ENCODE peak calls at places on chromosomes 5 and 9, in four cellular contexts. T is IMR-90, H is OCI-LY7, G is ascending aorta. X is an unnamed sample.

GRCh38 chr5:158108177-158108576 is 249.2 kb upstream of the CLINT1 start:
- DNase-seq in H (no peak), T (no peak), G (no peak), X (no peak)

GRCh38 chr9:27426717-27427645 is 97.1 kb upstream of the IFNK start:
- DNase-seq in G (no peak), T (peak), H (no peak), X (no peak)

GRCh38 chr5:175385691-175386360 is 58.2 kb downstream of the DRD1 start:
- DNase-seq in G (no peak), H (no peak), T (peak), X (no peak)

GRCh38 chr9:33022755-33023154 is 2.3 kb upstream of the DNAJA1 start:
- DNase-seq in H (no peak), G (no peak), T (no peak), X (no peak)

GRCh38 chr9:81787747-81788632 is 98.6 kb upstream of the TLE1 start:
- DNase-seq in G (peak), T (peak), H (no peak), X (peak)

GRCh38 chr9:91207889-91208651 is 153.6 kb downstream of the AUH start:
- DNase-seq in G (no peak), T (peak), H (peak), X (no peak)

GRCh38 chr5:36205329-36205728 is 36.4 kb downstream of the NADK2 start:
- DNase-seq in H (no peak), T (no peak), G (no peak), X (no peak)

GRCh38 chr5:127567026-127567768 is 49.8 kb downstream of the PRRC1 start:
- DNase-seq in H (no peak), T (no peak), G (no peak), X (no peak)

GRCh38 chr5:145824040-145824439 is 11.1 kb downstream of the PRELID2 start:
- DNase-seq in H (no peak), G (no peak), T (peak), X (no peak)

GRCh38 chr9:86275962-86276361 is 6.4 kb downstream of the ISCA1 start:
- DNase-seq in G (no peak), T (no peak), H (peak), X (peak)

GRCh38 chr5:56812110-56812509 is 3.2 kb upstream of the MAP3K1 start:
- DNase-seq in T (peak), G (no peak), H (peak), X (peak)

GRCh38 chr9:4762889-4763521 is 22.0 kb upstream of the AK3 start:
- DNase-seq in T (no peak), H (no peak), G (peak), X (no peak)
- TF ChIP-seq CTCF in T (no peak), H (no peak), G (no peak), X (peak)

DNA sequence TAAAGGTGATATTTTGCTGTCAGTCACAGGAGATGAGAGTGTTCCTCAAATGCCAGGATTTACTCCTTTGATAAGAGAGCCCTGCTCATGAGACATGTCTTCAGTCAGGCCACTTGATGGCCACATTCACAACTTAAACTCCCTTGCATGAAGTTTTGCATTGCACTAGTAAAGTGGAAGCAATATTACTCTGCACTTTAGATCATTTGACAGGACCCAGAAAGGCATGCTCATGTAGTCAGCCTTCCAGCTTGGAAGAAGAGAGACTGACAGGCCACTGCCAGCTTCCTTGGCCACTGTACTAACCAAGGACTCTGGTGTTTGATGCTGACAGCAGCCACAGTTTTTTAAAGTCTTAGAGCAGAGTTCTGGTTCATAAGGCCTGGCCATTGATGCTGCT is 42.6 kb downstream of the NPR3 start:
- DNase-seq in T (peak), H (no peak), G (no peak), X (peak)
- TF ChIP-seq CTCF in T (peak), H (no peak), G (no peak), X (peak)

GRCh38 chr5:155699385-155699784 is 627.6 kb upstream of the SGCD start:
- DNase-seq in G (no peak), T (no peak), H (no peak), X (no peak)
- TF ChIP-seq CTCF in G (no peak), T (no peak), H (no peak), X (no peak)

GRCh38 chr9:37036237-37037136 is 2.4 kb upstream of the PAX5 start:
- DNase-seq in G (no peak), H (peak), T (peak), X (no peak)
- TF ChIP-seq CTCF in G (no peak), H (peak), T (no peak), X (no peak)

GRCh38 chr9:69206047-69206446 is 32.0 kb downstream of the TJP2 start:
- DNase-seq in G (no peak), T (no peak), H (no peak), X (no peak)

GRCh38 chr9:69204869-69205268 is 30.8 kb downstream of the TJP2 start:
- DNase-seq in T (peak), G (peak), H (no peak), X (peak)

GRCh38 chr9:69204378-69204777 is 30.3 kb downstream of the TJP2 start:
- DNase-seq in T (no peak), G (no peak), H (no peak), X (no peak)

GRCh38 chr9:69211424-69212036 is 37.5 kb downstream of the TJP2 start:
- DNase-seq in T (no peak), G (no peak), H (no peak), X (no peak)

GRCh38 chr9:69207503-69207902 is 33.4 kb downstream of the TJP2 start:
- DNase-seq in H (peak), T (no peak), G (no peak), X (no peak)
- TF ChIP-seq CTCF in H (peak), T (no peak), G (no peak), X (no peak)

GRCh38 chr9:77864096-77864889 is 167.3 kb downstream of the GNAQ start:
- DNase-seq in H (peak), T (peak), G (no peak), X (peak)
- TF ChIP-seq CTCF in H (no peak), T (no peak), G (no peak), X (peak)

GRCh38 chr5:125835293-125836172 is 587.7 kb upstream of the GRAMD2B start:
- DNase-seq in T (peak), G (no peak), H (peak), X (no peak)
- TF ChIP-seq CTCF in T (peak), G (peak), H (peak), X (no peak)

GRCh38 chr5:62720036-62720441 is 141.4 kb downstream of the LRRC70 start:
- DNase-seq in H (peak), G (no peak), T (peak), X (peak)
- TF ChIP-seq CTCF in H (peak), G (no peak), T (peak), X (peak)

X was measured in HFFc6.